ENCODE peak calls at places on chromosomes 5 and 9, in five cellular contexts. One of them, this sample, is unnamed.

GRCh38 chr5:74647096-74647495 is 6.6 kb upstream of the ENC1 start:
- DNase-seq in fibroblast of gingiva: no peak
- DNase-seq in A549: no peak
- DNase-seq in fibroblast of the conjunctiva: no peak
- DNase-seq in NCI-H1092: no peak
- DNase-seq in this sample: no peak

GRCh38 chr9:91282292-91282691 is 79.4 kb downstream of the AUH start:
- DNase-seq in fibroblast of gingiva: no peak
- DNase-seq in A549: peak
- DNase-seq in fibroblast of the conjunctiva: no peak
- DNase-seq in NCI-H1092: no peak
- DNase-seq in this sample: no peak

GRCh38 chr9:76521244-76521673 is 62.3 kb downstream of the GCNT1 start:
- DNase-seq in fibroblast of gingiva: no peak
- DNase-seq in A549: no peak
- DNase-seq in fibroblast of the conjunctiva: no peak
- DNase-seq in NCI-H1092: no peak
- DNase-seq in this sample: no peak

GRCh38 chr9:23611874-23612273 is 214.2 kb downstream of the ELAVL2 start:
- DNase-seq in fibroblast of gingiva: no peak
- DNase-seq in A549: no peak
- DNase-seq in fibroblast of the conjunctiva: no peak
- DNase-seq in NCI-H1092: no peak
- DNase-seq in this sample: no peak

GRCh38 chr5:92945630-92946097 is 635.4 kb downstream of the NR2F1-AS1 start:
- DNase-seq in fibroblast of gingiva: peak
- DNase-seq in A549: peak
- DNase-seq in fibroblast of the conjunctiva: peak
- DNase-seq in NCI-H1092: no peak
- DNase-seq in this sample: no peak

GRCh38 chr5:98301567-98301966 is 471.9 kb upstream of the RGMB start:
- DNase-seq in fibroblast of gingiva: no peak
- DNase-seq in A549: no peak
- DNase-seq in fibroblast of the conjunctiva: no peak
- DNase-seq in NCI-H1092: no peak
- DNase-seq in this sample: no peak

GRCh38 chr5:169880012-169880673 is 100.2 kb downstream of the INSYN2B start:
- DNase-seq in fibroblast of gingiva: no peak
- DNase-seq in A549: no peak
- DNase-seq in fibroblast of the conjunctiva: no peak
- DNase-seq in NCI-H1092: no peak
- DNase-seq in this sample: no peak

GRCh38 chr9:130872912-130873503 is 23.6 kb downstream of the QRFP start:
- DNase-seq in fibroblast of gingiva: no peak
- DNase-seq in A549: no peak
- DNase-seq in fibroblast of the conjunctiva: no peak
- DNase-seq in NCI-H1092: peak
- DNase-seq in this sample: no peak

GRCh38 chr5:1013238-1013947 is 4.8 kb downstream of the NKD2 start:
- DNase-seq in fibroblast of gingiva: no peak
- DNase-seq in A549: no peak
- DNase-seq in fibroblast of the conjunctiva: no peak
- DNase-seq in NCI-H1092: no peak
- DNase-seq in this sample: no peak

GRCh38 chr9:76374702-76375543 is 19.3 kb downstream of the RFK start:
- DNase-seq in fibroblast of gingiva: peak
- DNase-seq in A549: peak
- DNase-seq in fibroblast of the conjunctiva: no peak
- DNase-seq in NCI-H1092: no peak
- DNase-seq in this sample: peak

GRCh38 chr5:139453683-139454567 is 8.6 kb downstream of the ECSCR start:
- DNase-seq in fibroblast of gingiva: no peak
- DNase-seq in A549: no peak
- DNase-seq in fibroblast of the conjunctiva: no peak
- DNase-seq in NCI-H1092: no peak
- DNase-seq in this sample: no peak

GRCh38 chr5:125129151-125129806 is 382.8 kb upstream of the ZNF608 start:
- DNase-seq in fibroblast of gingiva: no peak
- DNase-seq in A549: no peak
- DNase-seq in fibroblast of the conjunctiva: no peak
- DNase-seq in NCI-H1092: no peak
- DNase-seq in this sample: no peak

GRCh38 chr5:138920181-138920580 is 45.0 kb upstream of the LRRTM2 start:
- DNase-seq in fibroblast of gingiva: no peak
- DNase-seq in A549: no peak
- DNase-seq in fibroblast of the conjunctiva: no peak
- DNase-seq in NCI-H1092: no peak
- DNase-seq in this sample: no peak

GRCh38 chr5:60295423-60295822 is 401.9 kb upstream of the PDE4D start:
- DNase-seq in fibroblast of gingiva: peak
- DNase-seq in A549: peak
- DNase-seq in fibroblast of the conjunctiva: no peak
- DNase-seq in NCI-H1092: no peak
- DNase-seq in this sample: no peak

GRCh38 chr9:134325096-134325812 is 1.0 kb upstream of the RXRA start:
- DNase-seq in fibroblast of gingiva: peak
- DNase-seq in A549: peak
- DNase-seq in fibroblast of the conjunctiva: no peak
- DNase-seq in NCI-H1092: no peak
- DNase-seq in this sample: no peak

GRCh38 chr9:80061940-80062339 is 490.2 kb downstream of the TLE4 start:
- DNase-seq in fibroblast of gingiva: peak
- DNase-seq in A549: peak
- DNase-seq in fibroblast of the conjunctiva: peak
- DNase-seq in NCI-H1092: no peak
- DNase-seq in this sample: peak

GRCh38 chr5:57442080-57442839 is 40.4 kb downstream of the ACTBL2 start:
- DNase-seq in fibroblast of gingiva: peak
- DNase-seq in A549: peak
- DNase-seq in fibroblast of the conjunctiva: peak
- DNase-seq in NCI-H1092: no peak
- DNase-seq in this sample: peak

GRCh38 chr5:88502179-88503064 is 233.8 kb upstream of the TMEM161B start:
- DNase-seq in fibroblast of gingiva: no peak
- DNase-seq in A549: no peak
- DNase-seq in fibroblast of the conjunctiva: no peak
- DNase-seq in NCI-H1092: no peak
- DNase-seq in this sample: no peak

GRCh38 chr9:135714242-135715055 is 12.5 kb downstream of the KCNT1 start:
- DNase-seq in fibroblast of gingiva: no peak
- DNase-seq in A549: no peak
- DNase-seq in fibroblast of the conjunctiva: no peak
- DNase-seq in NCI-H1092: no peak
- DNase-seq in this sample: no peak

GRCh38 chr5:33008751-33009418 is 297.8 kb downstream of the NPR3 start:
- DNase-seq in fibroblast of gingiva: no peak
- DNase-seq in A549: peak
- DNase-seq in fibroblast of the conjunctiva: no peak
- DNase-seq in NCI-H1092: no peak
- DNase-seq in this sample: no peak

GRCh38 chr5:166340039-166340438 is 1951.4 kb upstream of the WWC1 start:
- DNase-seq in fibroblast of gingiva: no peak
- DNase-seq in A549: no peak
- DNase-seq in fibroblast of the conjunctiva: no peak
- DNase-seq in NCI-H1092: no peak
- DNase-seq in this sample: no peak

GRCh38 chr9:135046156-135047025 is 41.1 kb upstream of the OLFM1 start:
- DNase-seq in fibroblast of gingiva: no peak
- DNase-seq in A549: no peak
- DNase-seq in fibroblast of the conjunctiva: no peak
- DNase-seq in NCI-H1092: peak
- DNase-seq in this sample: no peak

GRCh38 chr5:108115673-108116072 is 266.2 kb downstream of the FBXL17 start:
- DNase-seq in fibroblast of gingiva: no peak
- DNase-seq in A549: no peak
- DNase-seq in fibroblast of the conjunctiva: no peak
- DNase-seq in NCI-H1092: no peak
- DNase-seq in this sample: no peak

GRCh38 chr9:88534456-88535225 is at the start of gene NXNL2:
- DNase-seq in fibroblast of gingiva: peak
- DNase-seq in A549: peak
- DNase-seq in fibroblast of the conjunctiva: no peak
- DNase-seq in NCI-H1092: no peak
- DNase-seq in this sample: no peak